ENCODE peak calls at places on chromosomes 6 and 20, in seven cellular contexts. N is cardiac muscle cell, S is mucosa of descending colon, J is IMR-90, B is Peyer's patch, R is body of pancreas, Y is psoas muscle. P is an unnamed sample.

GRCh38 chr6:100078509-100078908 is 84.5 kb upstream of the MCHR2 start:
- DNase-seq in N (peak; percentile 41), S (no peak), J (peak; percentile 19), B (no peak), R (peak; percentile 16), Y (no peak), P (peak; percentile 69)

GRCh38 chr6:44665143-44665542 is 277.6 kb downstream of the CDC5L start:
- DNase-seq in N (no peak), S (no peak), J (no peak), B (no peak), R (no peak), Y (no peak), P (no peak)

GRCh38 chr6:29924731-29925130 is 17.6 kb upstream of the HLA-A start:
- DNase-seq in N (no peak), S (no peak), J (no peak), B (no peak), R (no peak), Y (no peak), P (no peak)

GRCh38 chr6:165658395-165659058 is 4.5 kb downstream of the PDE10A start:
- DNase-seq in N (no peak), S (no peak), J (no peak), B (no peak), R (no peak), Y (no peak), P (no peak)

GRCh38 chr20:37240337-37241055 is 21.1 kb downstream of the GHRH start:
- DNase-seq in N (no peak), S (no peak), J (no peak), B (no peak), R (no peak), Y (no peak), P (no peak)

GRCh38 chr6:31004285-31004684 is 6.0 kb upstream of the MUC22 start:
- DNase-seq in N (no peak), S (no peak), J (no peak), B (no peak), R (no peak), Y (no peak), P (no peak)

GRCh38 chr20:3203315-3204123 is 963 bp downstream of the DDRGK1 start:
- DNase-seq in N (no peak), S (no peak), J (no peak), B (peak; percentile 57), R (peak; percentile 54), Y (no peak), P (peak; percentile 39)

GRCh38 chr6:80872194-80872950 is 765.9 kb downstream of the BCKDHB start:
- DNase-seq in N (peak; percentile 25), S (no peak), J (no peak), B (no peak), R (no peak), Y (peak; percentile 52), P (peak; percentile 88)

GRCh38 chr6:161876231-161876630 is 602.4 kb upstream of the AGPAT4 start:
- DNase-seq in N (no peak), S (no peak), J (no peak), B (no peak), R (no peak), Y (no peak), P (no peak)

GRCh38 chr20:63394069-63394468 is 32.9 kb upstream of the CHRNA4 start:
- DNase-seq in N (peak; percentile 18), S (no peak), J (no peak), B (no peak), R (no peak), Y (no peak), P (peak; percentile 63)

GRCh38 chr6:11710221-11710836 is 68.3 kb downstream of the ADTRP start:
- DNase-seq in N (no peak), S (no peak), J (peak; percentile 43), B (no peak), R (no peak), Y (no peak), P (no peak)

GRCh38 chr6:71419217-71419953 is 130.8 kb downstream of the OGFRL1 start:
- DNase-seq in N (no peak), S (no peak), J (peak; percentile 19), B (no peak), R (peak; percentile 11), Y (no peak), P (no peak)

GRCh38 chr6:131182991-131183425 is 47.7 kb downstream of the AKAP7 start:
- DNase-seq in N (peak; percentile 66), S (no peak), J (peak; percentile 56), B (peak; percentile 51), R (no peak), Y (no peak), P (peak; percentile 78)

GRCh38 chr20:25466846-25467245 is 59.4 kb downstream of the GINS1 start:
- DNase-seq in N (no peak), S (no peak), J (no peak), B (no peak), R (no peak), Y (no peak), P (no peak)
- H3K4me1 ChIP-seq in N (no peaks in the 10 kb centered on the region), S (no peaks in the 10 kb centered on the region), J (no peaks in the 10 kb centered on the region), B (no peaks in the 10 kb centered on the region), R (no peaks in the 10 kb centered on the region), Y (no peaks in the 10 kb centered on the region), P (no peaks in the 10 kb centered on the region)

GRCh38 chr6:13284646-13285045 is 43.7 kb downstream of the TBC1D7 start:
- DNase-seq in N (no peak), S (no peak), J (no peak), B (no peak), R (no peak), Y (no peak), P (no peak)
- H3K36me3 ChIP-seq in N (peaks cover 7% of the 10 kb centered on the region), S (no peaks in the 10 kb centered on the region), J (no peaks in the 10 kb centered on the region), B (peaks cover 6% of the 10 kb centered on the region), R (no peaks in the 10 kb centered on the region), Y (peaks cover 9% of the 10 kb centered on the region), P (no peaks in the 10 kb centered on the region)

GRCh38 chr20:40802886-40803285 is 113.8 kb upstream of the MAFB start:
- DNase-seq in N (no peak), S (no peak), J (no peak), B (no peak), R (no peak), Y (no peak), P (no peak)
- H3K4me1 ChIP-seq in N (peaks cover 22% of the 10 kb centered on the region), S (no peaks in the 10 kb centered on the region), J (no peaks in the 10 kb centered on the region), B (no peaks in the 10 kb centered on the region), R (no peaks in the 10 kb centered on the region), Y (no peaks in the 10 kb centered on the region), P (no peaks in the 10 kb centered on the region)

DNA sequence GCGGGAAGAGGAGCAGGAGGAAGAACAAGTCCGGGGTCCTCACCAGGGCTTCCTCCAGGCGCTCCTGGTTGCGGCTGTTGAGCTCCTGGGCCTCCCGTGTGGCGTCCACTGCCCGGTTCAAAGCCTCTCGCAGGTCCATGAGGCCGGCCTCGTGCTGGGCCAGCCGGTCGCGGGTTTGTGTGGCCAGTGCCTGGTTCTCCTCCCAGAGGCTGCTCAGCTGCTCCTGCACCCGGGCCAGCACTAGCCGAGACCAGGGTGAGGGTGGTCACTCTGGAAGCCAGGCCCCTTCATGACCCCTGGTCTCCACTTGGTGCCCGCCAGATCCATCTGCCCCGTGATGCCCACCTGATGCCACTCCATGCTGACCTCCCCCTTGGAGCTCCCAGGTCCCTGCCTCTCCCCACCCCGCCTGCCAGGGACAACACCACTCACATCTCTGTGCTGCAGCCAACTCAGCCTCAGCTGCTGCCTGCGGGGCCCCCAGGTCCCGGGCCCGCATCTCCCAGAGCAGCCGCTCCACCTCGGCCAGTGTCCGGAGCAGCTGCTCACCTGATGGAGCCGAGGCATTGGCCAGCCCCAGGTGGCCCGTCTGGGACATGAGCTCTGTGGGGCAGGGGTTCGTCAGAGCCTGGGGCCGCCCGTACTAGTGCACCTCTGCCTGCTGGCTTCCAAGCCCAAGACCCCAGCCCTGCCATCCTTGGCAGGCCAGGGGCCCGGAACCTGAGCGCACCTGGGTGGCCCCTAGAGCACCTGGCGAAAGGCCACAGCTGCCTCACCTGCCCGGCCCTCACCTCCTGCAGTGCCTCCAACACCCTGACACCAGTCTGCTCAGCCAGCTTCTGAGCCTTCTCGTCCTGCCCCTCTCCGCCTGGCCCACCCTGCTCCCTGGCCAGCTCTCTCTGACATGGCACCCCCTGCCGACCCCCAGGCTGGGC is 15.9 kb downstream of the ADRM1 start:
- DNase-seq in N (peak; percentile 17), S (no peak), J (no peak), B (no peak), R (no peak), Y (no peak), P (no peak)
- H3K36me3 ChIP-seq in N (peaks cover 37% of the 10 kb centered on the region), S (no peaks in the 10 kb centered on the region), J (peaks cover 46% of the 10 kb centered on the region), B (peaks cover 42% of the 10 kb centered on the region), R (peaks cover 13% of the 10 kb centered on the region), Y (peaks cover 59% of the 10 kb centered on the region), P (no peaks in the 10 kb centered on the region)

DNA sequence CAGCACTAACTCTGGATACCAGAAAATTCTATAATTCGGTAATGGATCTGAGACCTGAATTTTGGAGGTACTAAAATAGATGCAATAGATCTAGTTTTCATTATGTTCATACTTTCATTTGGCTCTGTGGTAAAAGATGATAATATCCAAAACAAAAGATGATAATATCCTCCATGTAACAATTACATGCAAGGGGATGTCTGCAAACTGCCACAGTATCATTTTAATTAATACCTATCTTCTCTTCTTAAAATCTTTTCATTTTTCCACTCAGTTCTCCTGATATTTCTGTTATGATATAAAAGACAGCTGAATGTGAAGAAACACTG is 15.6 kb downstream of the BTN2A1 start:
- DNase-seq in N (no peak), S (no peak), J (no peak), B (no peak), R (no peak), Y (no peak), P (no peak)
- H3K4me1 ChIP-seq in N (peaks cover 8% of the 10 kb centered on the region), S (peaks cover 21% of the 10 kb centered on the region), J (peaks cover 24% of the 10 kb centered on the region), B (peaks cover 19% of the 10 kb centered on the region), R (peaks cover 16% of the 10 kb centered on the region), Y (no peaks in the 10 kb centered on the region), P (peaks cover 35% of the 10 kb centered on the region)

GRCh38 chr6:118918326-118918725 is 16.6 kb downstream of the MCM9 start:
- DNase-seq in N (peak; percentile 6), S (no peak), J (peak; percentile 34), B (no peak), R (no peak), Y (no peak), P (no peak)
- H3K36me3 ChIP-seq in N (peaks cover 25% of the 10 kb centered on the region), S (no peaks in the 10 kb centered on the region), J (peaks cover 16% of the 10 kb centered on the region), B (peaks cover 76% of the 10 kb centered on the region), R (peaks cover 29% of the 10 kb centered on the region), Y (peaks cover 96% of the 10 kb centered on the region), P (peaks cover 38% of the 10 kb centered on the region)

GRCh38 chr6:13188306-13188705 is 140.0 kb downstream of the TBC1D7 start:
- DNase-seq in N (no peak), S (no peak), J (no peak), B (no peak), R (no peak), Y (no peak), P (no peak)

GRCh38 chr6:13187692-13188091 is 140.6 kb downstream of the TBC1D7 start:
- DNase-seq in N (no peak), S (no peak), J (no peak), B (no peak), R (no peak), Y (no peak), P (no peak)

GRCh38 chr6:13191461-13191860 is 136.9 kb downstream of the TBC1D7 start:
- DNase-seq in N (no peak), S (no peak), J (no peak), B (no peak), R (no peak), Y (no peak), P (no peak)

GRCh38 chr6:13190391-13190790 is 137.9 kb downstream of the TBC1D7 start:
- DNase-seq in N (no peak), S (no peak), J (no peak), B (no peak), R (no peak), Y (no peak), P (no peak)

DNA sequence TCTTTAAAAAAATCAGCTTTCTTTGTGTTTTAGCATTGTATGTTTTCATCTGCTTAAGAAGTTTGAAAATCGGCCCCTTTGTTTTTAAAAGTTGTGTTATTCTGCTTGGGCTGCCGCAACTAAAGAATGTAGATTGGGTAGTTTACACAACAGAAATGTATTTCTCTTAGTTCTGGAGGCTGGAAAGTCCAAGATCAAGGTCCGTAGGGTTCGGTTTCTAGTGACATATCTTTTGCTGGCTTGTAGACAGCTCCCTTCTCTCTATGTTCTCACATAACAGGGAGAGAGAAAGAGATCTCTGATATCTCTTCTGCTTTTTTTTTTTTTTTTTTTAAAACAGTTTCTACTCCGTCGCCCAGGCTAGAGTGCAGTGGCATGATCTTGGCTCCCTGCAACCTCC is 138.6 kb downstream of the TBC1D7 start:
- DNase-seq in N (no peak), S (no peak), J (no peak), B (no peak), R (no peak), Y (no peak), P (no peak)
- H3K4me1 ChIP-seq in N (no peaks in the 10 kb centered on the region), S (no peaks in the 10 kb centered on the region), J (no peaks in the 10 kb centered on the region), B (no peaks in the 10 kb centered on the region), R (no peaks in the 10 kb centered on the region), Y (no peaks in the 10 kb centered on the region), P (no peaks in the 10 kb centered on the region)

P was measured in A673.